ENCODE peak calls at places on chromosomes 1 and 21, in five cellular contexts. R is spleen, D is Panc1, F is AG04450, U is fibroblast of lung. A is an unnamed sample.

GRCh38 chr1:245860681-245861552 is 646.2 kb downstream of the SMYD3 start:
- DNase-seq in R (no peak), D (no peak), F (no peak), U (peak; percentile 66), A (peak; percentile 70)

GRCh38 chr1:81111818-81112217 is 688.9 kb upstream of the ADGRL2 start:
- DNase-seq in R (no peak), D (no peak), F (peak; percentile 16), U (peak; percentile 68), A (peak; percentile 72)

GRCh38 chr1:237962985-237963384 is 72.3 kb upstream of the ZP4 start:
- DNase-seq in R (no peak), D (no peak), F (no peak), U (no peak), A (no peak)

GRCh38 chr1:227789042-227789880 is 26.2 kb upstream of the PRSS38 start:
- DNase-seq in R (peak; percentile 82), D (no peak), F (no peak), U (no peak), A (no peak)

GRCh38 chr1:150764617-150765090 is 924 bp downstream of the CTSS start:
- DNase-seq in R (no peak), D (no peak), F (peak; percentile 87), U (peak; percentile 89), A (peak; percentile 23)

GRCh38 chr21:41164052-41164451 is 3.9 kb upstream of the BACE2 start:
- DNase-seq in R (no peak), D (no peak), F (no peak), U (no peak), A (no peak)

GRCh38 chr21:41207401-41208388 is 39.7 kb downstream of the BACE2 start:
- DNase-seq in R (no peak), D (no peak), F (peak; percentile 52), U (peak; percentile 84), A (peak; percentile 73)

GRCh38 chr1:183349201-183349711 is 68.9 kb downstream of the NMNAT2 start:
- DNase-seq in R (no peak), D (no peak), F (no peak), U (peak; percentile 19), A (peak; percentile 19)

GRCh38 chr1:104488296-104489015 is 738.8 kb downstream of the AMY1C start:
- DNase-seq in R (no peak), D (no peak), F (no peak), U (no peak), A (no peak)

GRCh38 chr1:167095368-167095767 is 1.5 kb downstream of the STYXL2 start:
- DNase-seq in R (no peak), D (no peak), F (peak; percentile 15), U (peak; percentile 34), A (peak; percentile 73)

GRCh38 chr1:31371560-31371959 is 1.3 kb downstream of the FABP3 start:
- DNase-seq in R (no peak), D (no peak), F (no peak), U (peak; percentile 29), A (no peak)
- H3K4me3 ChIP-seq in R (no peak overlapping the region), D (no peak overlapping the region), F (no peak overlapping the region), U (peak overlapping the region; percentile 64), A (no peak overlapping the region)

GRCh38 chr1:39199593-39199992 is 4.9 kb upstream of the MACF1 start:
- DNase-seq in R (no peak), D (no peak), F (no peak), U (no peak), A (no peak)

GRCh38 chr1:39194398-39195051 is 10.0 kb upstream of the MACF1 start:
- DNase-seq in R (no peak), D (no peak), F (no peak), U (no peak), A (no peak)

GRCh38 chr1:39190096-39190495 is 14.4 kb upstream of the MACF1 start:
- DNase-seq in R (no peak), D (no peak), F (no peak), U (no peak), A (no peak)

GRCh38 chr1:39196244-39197215 is 8.0 kb upstream of the MACF1 start:
- DNase-seq in R (no peak), D (no peak), F (no peak), U (peak; percentile 53), A (no peak)

GRCh38 chr1:39195166-39196111 is 9.1 kb upstream of the MACF1 start:
- DNase-seq in R (no peak), D (no peak), F (no peak), U (peak; percentile 84), A (no peak)
- H3K4me3 ChIP-seq in R (no peak overlapping the region), D (no peak overlapping the region), F (no peak overlapping the region), U (no peak overlapping the region), A (no peak overlapping the region)

GRCh38 chr1:178311164-178311563 is 185.6 kb downstream of the CLEC20A start:
- DNase-seq in R (no peak), D (no peak), F (no peak), U (peak; percentile 33), A (no peak)
- H3K4me3 ChIP-seq in R (no peak overlapping the region), D (no peak overlapping the region), F (no peak overlapping the region), U (no peak overlapping the region), A (no peak overlapping the region)

DNA sequence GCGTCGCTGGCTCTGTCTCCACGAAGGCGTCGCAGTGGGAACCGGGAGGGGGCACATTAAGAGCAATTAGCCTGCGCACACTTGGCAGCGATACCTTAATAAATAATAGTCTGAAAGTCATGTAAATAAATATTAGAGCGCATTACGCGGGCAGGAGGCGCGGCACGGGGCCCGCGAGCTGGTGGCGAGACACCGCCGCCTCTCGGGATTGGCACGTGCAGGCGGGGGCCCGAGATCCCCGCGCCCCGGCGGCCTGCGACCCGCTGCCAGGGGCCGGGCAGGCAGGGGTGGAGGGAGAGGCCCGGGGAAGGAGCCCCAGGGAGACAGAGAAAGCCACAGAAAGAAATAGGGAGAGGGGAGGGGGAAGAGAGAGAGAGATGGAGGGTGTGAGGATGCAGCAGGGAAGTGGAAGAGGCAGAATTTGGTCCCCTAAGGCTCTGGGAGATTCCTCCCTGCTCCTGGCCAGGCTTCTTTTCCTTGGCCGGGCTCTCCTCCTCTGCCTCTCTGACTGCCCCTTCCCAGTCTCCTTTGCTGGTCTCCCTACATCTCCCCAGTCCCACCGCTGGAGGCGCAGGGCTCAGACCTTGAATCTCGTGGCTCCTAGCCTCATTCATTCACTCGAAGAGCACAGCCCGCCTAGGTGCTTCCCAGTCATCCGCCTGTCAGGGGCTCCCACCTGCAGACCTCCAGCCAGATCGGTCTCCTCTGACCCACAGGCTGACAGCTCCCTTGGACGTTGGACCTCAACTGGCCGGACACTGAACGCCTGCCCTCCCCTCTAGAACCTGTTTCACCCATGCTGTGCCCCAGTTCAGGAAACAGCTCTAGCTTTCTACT is 76.3 kb downstream of the VWA5B1 start:
- DNase-seq in R (peak; percentile 51), D (no peak), F (no peak), U (peak; percentile 58), A (peak; percentile 25)
- H3K4me3 ChIP-seq in R (no peak overlapping the region), D (peak overlapping the region; percentile 24), F (peak overlapping the region; percentile 37), U (peak overlapping the region; percentile 45), A (peak overlapping the region; percentile 15)

DNA sequence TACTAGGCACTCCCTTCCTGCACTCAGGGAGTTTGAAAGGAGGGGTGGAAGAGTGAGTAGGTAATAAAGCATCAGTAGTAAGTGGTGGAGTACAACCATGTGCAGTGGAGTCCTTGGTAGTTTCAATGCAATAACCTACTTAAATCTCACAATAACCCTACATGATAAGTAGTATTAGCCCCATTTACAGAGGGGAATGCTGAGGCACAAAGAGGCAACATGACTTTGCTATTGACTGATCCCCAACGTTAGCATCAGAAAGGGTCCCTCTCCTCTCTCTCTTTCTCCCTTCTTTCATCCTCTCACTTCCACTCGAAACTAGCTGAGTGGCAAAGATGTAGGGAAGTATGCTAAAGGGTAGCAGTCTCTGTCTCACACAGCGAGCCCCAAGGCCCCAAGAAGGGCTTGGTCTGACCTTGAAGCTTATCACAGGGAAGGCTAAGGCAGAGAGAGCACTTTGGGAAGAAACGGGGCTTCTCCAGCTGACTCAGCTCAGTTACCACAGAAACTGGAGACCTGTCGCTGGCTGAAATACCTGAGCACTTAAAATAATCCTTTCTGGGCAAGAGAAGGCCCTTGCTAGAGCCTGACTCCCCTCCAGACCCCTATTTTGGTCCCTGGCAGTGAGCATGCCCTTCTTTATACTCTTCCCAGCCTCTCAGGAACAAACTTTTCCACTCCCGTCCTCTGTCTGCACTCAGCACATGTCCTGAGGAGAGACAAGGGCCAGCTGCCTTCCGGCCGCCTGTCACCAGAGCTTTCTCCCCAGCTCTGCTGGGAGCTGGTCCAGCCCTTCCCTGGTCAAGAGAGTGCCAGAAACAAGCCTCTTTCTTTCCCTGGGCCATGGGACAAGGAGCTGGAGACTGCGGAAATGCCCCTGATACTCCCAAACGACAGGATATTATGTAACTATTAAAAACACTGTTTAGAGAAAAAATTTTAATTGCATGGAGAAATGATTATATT is 10.7 kb downstream of the LAMB3 start:
- DNase-seq in R (no peak), D (no peak), F (no peak), U (peak; percentile 77), A (no peak)
- H3K4me3 ChIP-seq in R (no peak overlapping the region), D (no peak overlapping the region), F (no peak overlapping the region), U (no peak overlapping the region), A (no peak overlapping the region)

GRCh38 chr1:162412002-162412401 is at the start of gene SH2D1B:
- DNase-seq in R (no peak), D (no peak), F (no peak), U (no peak), A (peak; percentile 53)
- H3K4me3 ChIP-seq in R (no peak within 1 kb of the TSS), D (no peak within 1 kb of the TSS), F (no peak within 1 kb of the TSS), U (no peak within 1 kb of the TSS), A (no peak within 1 kb of the TSS)

GRCh38 chr1:18261891-18262290 is 154.3 kb downstream of the IGSF21 start:
- DNase-seq in R (no peak), D (no peak), F (no peak), U (no peak), A (no peak)
- H3K4me3 ChIP-seq in R (no peak overlapping the region), D (no peak overlapping the region), F (no peak overlapping the region), U (no peak overlapping the region), A (no peak overlapping the region)